ENCODE peak calls at places on chromosomes 6 and 20, in eight cellular contexts. E is upper lobe of right lung, X is right cardiac atrium, S is hepatocyte, J is tibial nerve, P is MM.1S, B is mesenchymal stem cell, M is pancreas. L is an unnamed sample.

GRCh38 chr20:40652426-40652825 is 36.6 kb downstream of the MAFB start:
- DNase-seq in J (no peak), X (no peak), P (no peak), E (no peak), B (no peak), M (no peak), S (no peak), L (no peak)

GRCh38 chr6:169828176-169828575 is 76.8 kb downstream of the ERMARD start:
- DNase-seq in M (peak), P (no peak), B (no peak), X (no peak), J (no peak), S (no peak), E (peak), L (no peak)

GRCh38 chr20:6921717-6922386 is 154.4 kb downstream of the BMP2 start:
- DNase-seq in E (no peak), M (no peak), P (no peak), B (no peak), J (no peak), S (no peak), X (no peak), L (no peak)

GRCh38 chr6:166820483-166820882 is 135.9 kb downstream of the RNASET2 start:
- DNase-seq in M (no peak), J (no peak), X (no peak), E (no peak), S (no peak), P (no peak), B (no peak), L (no peak)

GRCh38 chr20:2871111-2871465 is 2.2 kb upstream of the PTPRA start:
- DNase-seq in J (no peak), E (no peak), B (peak), P (no peak), M (no peak), S (no peak), X (no peak), L (no peak)

GRCh38 chr6:106979435-106979884 is 4.9 kb upstream of the CD24 start:
- DNase-seq in E (peak), B (peak), M (peak), X (peak), J (peak), P (peak), S (peak), L (peak)

GRCh38 chr20:38127011-38127621 is 38.0 kb downstream of the TGM2 start:
- DNase-seq in J (no peak), X (peak), S (peak), P (no peak), B (peak), E (peak), M (no peak), L (no peak)

GRCh38 chr6:80457044-80457933 is 350.8 kb downstream of the BCKDHB start:
- DNase-seq in P (no peak), M (peak), E (no peak), J (peak), X (peak), S (peak), B (peak), L (peak)

GRCh38 chr6:82365011-82365751 is 1.6 kb downstream of the TPBG start:
- DNase-seq in S (peak), P (no peak), M (peak), B (peak), X (peak), E (peak), J (no peak), L (no peak)

GRCh38 chr6:146289816-146290588 is 253.6 kb upstream of the RAB32 start:
- DNase-seq in M (no peak), B (peak), J (no peak), X (no peak), P (no peak), E (no peak), S (peak), L (no peak)

GRCh38 chr6:51025082-51025777 is 206.6 kb downstream of the TFAP2B start:
- DNase-seq in B (no peak), S (no peak), P (no peak), E (peak), M (no peak), X (no peak), J (no peak), L (no peak)

GRCh38 chr20:47099749-47100515 is 205.3 kb downstream of the EYA2 start:
- DNase-seq in B (no peak), J (no peak), M (no peak), S (no peak), E (no peak), P (no peak), X (peak), L (no peak)

GRCh38 chr20:35739294-35740163 is 2.5 kb downstream of the RBM39 start:
- DNase-seq in J (no peak), P (peak), B (peak), M (no peak), X (no peak), S (peak), E (no peak), L (no peak)

GRCh38 chr6:130396722-130397121 is 30.9 kb downstream of the TMEM200A start:
- DNase-seq in J (no peak), B (peak), E (no peak), P (peak), S (no peak), X (no peak), M (no peak), L (no peak)

GRCh38 chr20:3115190-3116107 is 30.9 kb upstream of the AVP start:
- DNase-seq in P (peak), X (peak), S (peak), M (peak), J (no peak), B (peak), E (no peak), L (no peak)

GRCh38 chr20:44496976-44497375 is 21.3 kb downstream of the TTPAL start:
- DNase-seq in P (no peak), M (no peak), S (no peak), E (no peak), B (peak), J (no peak), X (no peak), L (no peak)

GRCh38 chr6:35216832-35217811 is 3.4 kb downstream of the SCUBE3 start:
- DNase-seq in J (no peak), B (no peak), P (no peak), X (no peak), S (no peak), M (no peak), E (no peak), L (no peak)

GRCh38 chr6:53284901-53285300 is 63.8 kb downstream of the ELOVL5 start:
- DNase-seq in X (no peak), J (no peak), E (no peak), S (no peak), B (no peak), P (no peak), M (no peak), L (no peak)

GRCh38 chr20:59190509-59190908 is 26.9 kb downstream of the ZNF831 start:
- DNase-seq in E (no peak), S (no peak), X (no peak), J (no peak), M (no peak), P (no peak), B (no peak), L (no peak)

GRCh38 chr6:1770435-1770843 is 160.7 kb downstream of the FOXC1 start:
- DNase-seq in S (no peak), M (no peak), E (no peak), P (no peak), B (no peak), X (no peak), J (no peak), L (no peak)

GRCh38 chr6:45132059-45132458 is 196.1 kb upstream of the RUNX2 start:
- DNase-seq in B (peak), E (no peak), M (no peak), J (no peak), X (no peak), P (no peak), S (no peak), L (no peak)

GRCh38 chr20:43065299-43065698 is 124.4 kb downstream of the PTPRT start:
- DNase-seq in P (no peak), S (no peak), M (no peak), B (no peak), J (no peak), E (no peak), X (no peak), L (no peak)

GRCh38 chr6:44133003-44133931 is 5.9 kb downstream of the TMEM63B start:
- DNase-seq in X (peak), M (peak), J (no peak), B (peak), E (peak), S (peak), P (no peak), L (peak)

GRCh38 chr6:149750136-149750609 is 632 bp downstream of the PCMT1 start:
- DNase-seq in X (peak), S (peak), E (no peak), B (peak), M (peak), P (peak), J (no peak), L (no peak)

DNA sequence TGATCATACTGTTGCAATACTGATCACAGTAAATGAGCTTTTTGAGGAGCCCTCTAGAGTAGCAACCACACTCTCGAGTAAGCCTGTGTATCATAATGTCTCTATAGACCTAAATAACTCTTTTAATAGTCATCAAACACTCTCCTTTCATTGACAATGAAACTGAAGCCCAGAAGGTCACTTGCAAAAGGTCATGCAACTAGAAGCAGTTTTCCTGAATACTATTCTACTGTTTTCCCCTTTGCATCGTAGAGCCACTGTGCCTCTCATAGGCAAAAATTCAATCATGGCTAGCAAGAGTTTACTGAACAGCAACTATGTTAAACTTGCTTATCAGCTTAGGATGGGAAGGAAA is 105.3 kb downstream of the HIVEP2 start:
- DNase-seq in E (no peak), X (no peak), B (peak), M (no peak), J (no peak), P (no peak), S (no peak), L (no peak)
- H3K27ac ChIP-seq in E (no peak), X (no peak), B (no peak), M (no peak), J (peak), P (no peak), S (peak), L (no peak)

GRCh38 chr6:27157461-27158315 is 89.8 kb upstream of the PRSS16 start:
- DNase-seq in E (peak), J (peak), M (peak), X (peak), S (peak), P (peak), B (peak), L (no peak)
- H3K27ac ChIP-seq in E (peak), J (no peak), M (no peak), X (no peak), S (peak), P (peak), B (no peak), L (peak)

DNA sequence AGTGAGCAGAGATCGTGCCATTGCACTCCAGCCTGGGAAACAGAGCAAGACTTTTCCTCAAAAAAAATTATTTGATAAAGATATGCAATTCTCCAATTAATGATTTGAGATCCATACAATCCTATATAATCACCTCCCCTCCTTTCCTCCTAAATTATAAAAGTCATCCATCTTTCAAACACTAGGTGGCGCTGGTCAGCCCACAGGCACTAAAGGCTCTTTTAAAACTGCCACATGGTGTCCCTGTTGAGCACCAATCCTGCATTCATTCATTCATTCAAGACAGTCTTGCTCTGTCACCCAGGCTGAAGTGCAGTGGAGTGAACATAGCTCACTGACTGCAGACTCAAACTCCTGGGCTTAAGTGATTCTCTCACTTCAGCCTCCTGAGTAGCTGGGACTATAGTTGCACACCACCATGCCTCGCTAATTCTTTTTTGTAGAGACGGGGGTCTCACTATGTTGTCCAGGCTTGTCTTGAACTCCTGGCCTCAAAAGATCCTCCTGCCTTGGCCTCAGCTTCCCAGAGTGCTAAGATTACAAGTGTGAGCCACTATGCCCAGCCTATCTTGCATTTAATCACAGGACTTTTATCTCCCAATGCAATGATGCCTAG is 58.7 kb upstream of the SLC2A12 start:
- DNase-seq in B (peak), P (peak), J (no peak), X (no peak), M (peak), E (no peak), S (peak), L (no peak)
- H3K27ac ChIP-seq in B (no peak), P (no peak), J (no peak), X (no peak), M (no peak), E (no peak), S (no peak), L (no peak)

DNA sequence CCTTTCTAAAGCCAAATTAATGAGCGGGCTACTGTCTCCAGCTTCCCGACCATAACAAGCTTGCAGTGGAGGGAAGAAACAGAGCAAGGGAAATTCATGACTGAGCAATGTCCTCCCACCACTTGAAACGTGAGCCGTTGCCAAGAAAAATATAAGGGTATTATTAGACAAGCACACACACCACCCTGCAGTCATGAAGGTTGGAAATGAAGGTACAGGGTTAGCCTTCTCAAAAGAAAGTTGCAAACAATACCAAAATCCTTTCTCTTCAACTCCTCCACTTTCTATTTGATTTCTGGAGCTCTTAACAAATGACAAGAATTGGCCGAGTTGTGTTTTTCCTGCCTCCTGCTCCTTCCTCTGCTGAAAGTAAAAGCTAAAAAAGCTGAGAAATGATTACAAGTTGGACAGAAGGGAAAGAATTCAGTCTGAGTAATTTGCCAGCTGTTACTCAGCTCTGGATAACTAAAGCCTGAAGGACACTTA is 151.1 kb upstream of the B3GAT2 start:
- DNase-seq in E (no peak), M (no peak), P (no peak), S (no peak), J (no peak), B (peak), X (no peak), L (no peak)
- H3K27ac ChIP-seq in E (no peak), M (no peak), P (no peak), S (no peak), J (no peak), B (peak), X (no peak), L (peak)